ENCODE peak calls at places on chromosome 18, in eight cellular contexts. H is cardiac muscle cell, L is transverse colon, W is fibroblast of lung, G is HCT116, Q is sigmoid colon, B is H9, F is RWPE1. E is an unnamed sample.

GRCh38 chr18:63148449-63149199 is 170.9 kb downstream of the BCL2 start:
- DNase-seq in H (peak), Q (peak), B (no peak), L (no peak), F (no peak), W (peak), G (no peak), E (no peak)

GRCh38 chr18:69635482-69635881 is 234.8 kb downstream of the DOK6 start:
- DNase-seq in L (no peak), Q (no peak), F (no peak), W (no peak), G (no peak), B (no peak), H (no peak), E (no peak)

GRCh38 chr18:79775441-79776221 is 22.1 kb upstream of the KCNG2 start:
- DNase-seq in G (no peak), L (peak), B (no peak), W (no peak), Q (peak), H (no peak), F (no peak), E (no peak)

GRCh38 chr18:69684789-69685188 is 262.9 kb downstream of the CD226 start:
- DNase-seq in B (no peak), Q (no peak), L (no peak), G (no peak), W (no peak), H (no peak), F (no peak), E (no peak)

GRCh38 chr18:21331094-21331493 is 89.1 kb downstream of the GREB1L start:
- DNase-seq in Q (no peak), H (no peak), G (no peak), W (no peak), B (no peak), F (no peak), L (no peak), E (no peak)

GRCh38 chr18:49650426-49650891 is 88.6 kb downstream of the LIPG start:
- DNase-seq in F (no peak), B (no peak), W (no peak), G (no peak), L (no peak), H (no peak), Q (no peak), E (no peak)

GRCh38 chr18:3008546-3008945 is 4.4 kb downstream of the LPIN2 start:
- DNase-seq in Q (no peak), G (no peak), H (peak), F (no peak), B (no peak), W (peak), L (no peak), E (no peak)

GRCh38 chr18:13273800-13274199 is 55.2 kb downstream of the LDLRAD4 start:
- DNase-seq in B (no peak), W (no peak), F (no peak), G (no peak), Q (no peak), H (no peak), L (no peak), E (no peak)

GRCh38 chr18:75977069-75977468 is 518.0 kb downstream of the ZNF516 start:
- DNase-seq in B (no peak), H (no peak), F (peak), G (no peak), Q (no peak), L (no peak), W (peak), E (no peak)

GRCh38 chr18:44715245-44715644 is 34.6 kb downstream of the SETBP1 start:
- DNase-seq in G (no peak), W (peak), Q (peak), B (no peak), H (peak), L (peak), F (peak), E (no peak)

GRCh38 chr18:79460445-79461300 is 64.9 kb downstream of the NFATC1 start:
- DNase-seq in L (no peak), G (no peak), Q (no peak), F (no peak), B (no peak), W (no peak), H (no peak), E (no peak)

GRCh38 chr18:59395226-59396175 is 36.4 kb upstream of the LMAN1 start:
- DNase-seq in B (no peak), G (no peak), Q (no peak), H (no peak), L (no peak), F (no peak), W (no peak), E (no peak)

GRCh38 chr18:26745288-26745975 is 120.1 kb downstream of the AQP4 start:
- DNase-seq in F (no peak), G (no peak), H (no peak), L (no peak), Q (no peak), B (no peak), W (no peak), E (no peak)

GRCh38 chr18:26746284-26747130 is 119.0 kb downstream of the AQP4 start:
- DNase-seq in B (no peak), W (peak), Q (no peak), G (no peak), H (peak), F (peak), L (no peak), E (no peak)

DNA sequence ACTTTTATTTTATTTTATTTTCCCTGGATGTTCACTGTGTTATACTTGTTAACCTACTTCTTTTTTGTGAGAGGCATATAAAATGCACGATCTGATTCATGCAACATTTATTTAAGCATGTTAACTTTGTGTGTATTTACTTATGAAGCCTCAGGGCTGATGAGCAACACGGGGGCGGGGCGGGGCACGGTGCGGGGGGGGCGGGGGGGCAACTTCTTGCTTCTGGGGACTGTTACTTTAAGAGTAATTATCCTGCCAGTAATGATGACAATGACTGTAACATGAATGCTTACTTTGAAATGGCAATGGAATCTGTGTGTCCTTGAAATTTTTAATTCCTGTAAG is 118.4 kb downstream of the AQP4 start:
- DNase-seq in B (no peak), F (peak), W (peak), H (no peak), G (no peak), Q (no peak), L (no peak), E (no peak)
- H3K27ac ChIP-seq in B (no peak), F (peak), W (no peak), H (no peak), G (no peak), Q (no peak), L (no peak), E (no peak)

GRCh38 chr18:58124475-58124874 is 80.4 kb downstream of the NEDD4L start:
- DNase-seq in W (no peak), Q (no peak), G (no peak), B (no peak), H (no peak), L (no peak), F (no peak), E (no peak)

GRCh38 chr18:58125756-58126155 is 81.7 kb downstream of the NEDD4L start:
- DNase-seq in H (no peak), W (no peak), L (no peak), Q (no peak), B (no peak), G (no peak), F (no peak), E (no peak)

GRCh38 chr18:58128286-58129018 is 84.4 kb downstream of the NEDD4L start:
- DNase-seq in B (no peak), W (peak), G (no peak), Q (no peak), H (no peak), L (peak), F (no peak), E (peak)

GRCh38 chr18:58129019-58129374 is 85.0 kb downstream of the NEDD4L start:
- DNase-seq in F (no peak), G (no peak), Q (no peak), L (peak), B (no peak), H (no peak), W (no peak), E (peak)

GRCh38 chr18:58125183-58125582 is 81.2 kb downstream of the NEDD4L start:
- DNase-seq in G (no peak), L (no peak), B (no peak), Q (no peak), W (no peak), H (peak), F (no peak), E (no peak)
- H3K27ac ChIP-seq in G (no peak), L (no peak), B (no peak), Q (no peak), W (no peak), H (no peak), F (no peak), E (no peak)

DNA sequence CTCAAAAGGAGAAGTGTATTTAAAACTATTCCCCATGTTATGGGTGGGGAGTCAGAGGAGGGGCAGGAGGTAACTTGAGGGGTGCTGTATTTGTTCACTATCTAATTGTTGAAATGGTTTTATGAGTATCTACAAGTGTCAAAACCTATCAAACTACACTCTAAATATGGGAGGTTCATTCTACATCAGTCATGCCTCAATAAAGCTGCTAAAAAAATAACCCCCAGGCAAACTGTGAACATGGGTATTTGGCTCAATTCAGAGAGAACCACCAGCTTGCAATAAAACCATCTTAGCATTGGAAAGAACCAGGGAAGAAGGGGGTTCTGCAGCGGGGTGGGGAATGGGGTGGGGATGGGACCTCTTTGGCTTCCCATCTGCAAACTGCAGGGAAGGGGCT is 176.0 kb upstream of the SMAD2 start:
- DNase-seq in L (no peak), W (no peak), Q (no peak), F (no peak), B (no peak), G (no peak), H (no peak), E (no peak)
- H3K27ac ChIP-seq in L (no peak), W (no peak), Q (no peak), F (no peak), B (no peak), G (no peak), H (no peak), E (no peak)

DNA sequence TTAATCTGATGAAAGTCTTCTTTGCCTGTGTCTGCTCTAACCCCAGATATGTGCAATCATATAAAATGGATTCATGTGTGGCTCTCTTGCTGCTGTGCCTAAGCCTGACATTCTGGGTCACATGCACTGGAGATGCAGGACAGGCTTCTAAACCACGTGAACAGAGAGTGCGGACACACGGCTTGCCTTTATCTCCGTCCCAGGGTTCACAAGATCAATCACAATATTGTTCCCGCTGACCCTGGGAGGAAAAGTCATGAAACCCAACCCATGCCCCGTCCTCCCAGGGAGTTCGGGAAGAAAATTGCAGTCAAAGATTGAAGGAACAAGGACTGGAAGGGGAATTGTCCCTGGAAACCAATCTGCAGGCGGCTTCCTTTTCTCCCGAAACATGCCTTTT is 74.8 kb downstream of the VAPA start:
- DNase-seq in G (no peak), F (no peak), W (no peak), B (no peak), L (no peak), H (no peak), Q (no peak), E (no peak)
- H3K27ac ChIP-seq in G (no peak), F (no peak), W (no peak), B (no peak), L (no peak), H (no peak), Q (no peak), E (peak)

DNA sequence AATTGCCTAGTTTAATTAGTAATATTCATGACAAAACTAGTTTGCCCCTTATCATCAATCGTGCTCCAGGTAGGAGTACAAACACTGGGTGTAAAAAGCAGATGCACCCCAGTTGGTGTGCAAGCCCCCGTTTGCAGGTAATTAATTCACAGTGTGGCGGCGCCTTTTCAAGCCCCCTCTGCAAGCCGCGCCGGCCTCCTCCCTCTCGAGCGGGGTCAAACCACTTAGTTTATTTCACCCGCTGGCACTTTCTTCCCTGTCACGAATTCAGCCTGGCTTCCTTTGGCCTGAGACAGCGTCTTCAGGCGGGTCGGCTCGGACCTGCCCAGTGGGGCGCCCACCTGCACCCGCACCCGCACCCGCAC is 64.7 kb upstream of the MAPRE2 start:
- DNase-seq in Q (no peak), L (no peak), H (no peak), G (no peak), F (no peak), B (no peak), W (no peak), E (no peak)
- H3K27ac ChIP-seq in Q (peak), L (peak), H (no peak), G (no peak), F (no peak), B (no peak), W (no peak), E (peak)

GRCh38 chr18:76979111-76979751 is 153.4 kb downstream of the MBP start:
- DNase-seq in W (no peak), L (no peak), Q (no peak), G (no peak), H (no peak), B (no peak), F (no peak), E (no peak)
- H3K27ac ChIP-seq in W (no peak), L (no peak), Q (no peak), G (no peak), H (no peak), B (no peak), F (no peak), E (no peak)

DNA sequence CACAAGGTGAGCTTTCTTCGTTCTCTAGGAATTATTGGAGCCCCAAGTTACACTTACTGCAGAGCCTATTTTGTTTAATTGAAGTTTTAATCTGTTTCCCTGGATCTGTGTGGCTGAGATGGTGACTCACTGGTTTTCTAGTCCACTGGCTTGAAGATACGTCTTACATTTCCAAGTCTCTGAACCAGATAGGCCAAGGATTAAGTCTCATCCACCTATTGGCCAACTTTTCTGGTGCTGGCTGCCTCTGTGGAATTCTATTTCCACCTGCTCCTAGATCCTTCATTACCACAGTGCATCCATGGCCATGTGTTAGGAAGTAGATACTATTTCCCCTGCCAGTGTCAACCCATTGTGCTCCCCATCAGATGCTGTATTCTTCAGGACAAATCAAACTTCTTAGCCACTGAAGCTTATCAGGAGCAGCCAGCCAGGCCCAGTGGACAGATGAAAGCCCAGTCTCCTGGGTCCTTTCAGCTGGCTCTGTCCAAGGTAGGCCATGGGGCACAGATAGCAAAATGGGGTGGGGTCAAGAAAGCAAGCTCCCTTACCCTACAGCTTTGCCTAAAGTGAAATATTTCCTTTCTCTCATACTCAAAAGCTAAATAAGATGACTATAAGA is 198.8 kb upstream of the TCF4 start:
- DNase-seq in G (no peak), W (no peak), F (no peak), B (no peak), L (no peak), Q (no peak), H (no peak), E (no peak)
- H3K27ac ChIP-seq in G (no peak), W (no peak), F (no peak), B (no peak), L (no peak), Q (no peak), H (no peak), E (no peak)

GRCh38 chr18:58271770-58272169 is 227.7 kb downstream of the NEDD4L start:
- DNase-seq in F (no peak), G (no peak), Q (no peak), B (no peak), H (no peak), W (no peak), L (no peak), E (no peak)
- H3K27ac ChIP-seq in F (no peak), G (no peak), Q (no peak), B (no peak), H (no peak), W (no peak), L (no peak), E (no peak)

GRCh38 chr18:48611785-48612480 is 73.1 kb downstream of the CTIF start:
- DNase-seq in Q (no peak), H (no peak), L (no peak), W (no peak), B (no peak), G (no peak), F (no peak), E (no peak)
- H3K27ac ChIP-seq in Q (no peak), H (no peak), L (no peak), W (no peak), B (no peak), G (no peak), F (no peak), E (no peak)